ENCODE peak calls at places on chromosomes 2 and 18, in five cellular contexts. One of them, this sample, is unnamed.

GRCh38 chr18:46069524-46069923 is 2.5 kb downstream of the PSTPIP2 start:
- DNase-seq in mammary epithelial cell: peak; percentile 90
- DNase-seq in IMR-90: peak; percentile 33
- DNase-seq in PC-9: no peak
- DNase-seq in MM.1S: no peak
- DNase-seq in this sample: peak; percentile 10

GRCh38 chr2:113198790-113199612 is 25.2 kb downstream of the PSD4 start:
- DNase-seq in mammary epithelial cell: peak; percentile 89
- DNase-seq in IMR-90: peak; percentile 47
- DNase-seq in PC-9: peak; percentile 93
- DNase-seq in MM.1S: peak; percentile 56
- DNase-seq in this sample: no peak

GRCh38 chr18:37986665-37987064 is 421.1 kb upstream of the CELF4 start:
- DNase-seq in mammary epithelial cell: no peak
- DNase-seq in IMR-90: no peak
- DNase-seq in PC-9: no peak
- DNase-seq in MM.1S: no peak
- DNase-seq in this sample: no peak

GRCh38 chr2:148391324-148391723 is 253.2 kb upstream of the EPC2 start:
- DNase-seq in mammary epithelial cell: peak; percentile 5
- DNase-seq in IMR-90: peak; percentile 86
- DNase-seq in PC-9: no peak
- DNase-seq in MM.1S: no peak
- DNase-seq in this sample: no peak

GRCh38 chr18:23033079-23033478 is 100.0 kb downstream of the RBBP8 start:
- DNase-seq in mammary epithelial cell: no peak
- DNase-seq in IMR-90: no peak
- DNase-seq in PC-9: no peak
- DNase-seq in MM.1S: no peak
- DNase-seq in this sample: no peak

GRCh38 chr2:9160732-9161131 is 45.9 kb upstream of the ASAP2 start:
- DNase-seq in mammary epithelial cell: no peak
- DNase-seq in IMR-90: no peak
- DNase-seq in PC-9: no peak
- DNase-seq in MM.1S: no peak
- DNase-seq in this sample: no peak

GRCh38 chr18:79941473-79942119 is 9.9 kb downstream of the SLC66A2 start:
- DNase-seq in mammary epithelial cell: no peak
- DNase-seq in IMR-90: no peak
- DNase-seq in PC-9: no peak
- DNase-seq in MM.1S: no peak
- DNase-seq in this sample: no peak

GRCh38 chr18:62437520-62438329 is 85.1 kb upstream of the ZCCHC2 start:
- DNase-seq in mammary epithelial cell: peak; percentile 80
- DNase-seq in IMR-90: no peak
- DNase-seq in PC-9: no peak
- DNase-seq in MM.1S: no peak
- DNase-seq in this sample: no peak

GRCh38 chr2:63888490-63889402 is 47.0 kb downstream of the UGP2 start:
- DNase-seq in mammary epithelial cell: peak; percentile 41
- DNase-seq in IMR-90: peak; percentile 48
- DNase-seq in PC-9: peak; percentile 51
- DNase-seq in MM.1S: peak; percentile 59
- DNase-seq in this sample: peak; percentile 88

GRCh38 chr2:202154613-202155281 is 81.7 kb downstream of the KIAA2012 start:
- DNase-seq in mammary epithelial cell: no peak
- DNase-seq in IMR-90: peak; percentile 73
- DNase-seq in PC-9: no peak
- DNase-seq in MM.1S: no peak
- DNase-seq in this sample: no peak

GRCh38 chr2:69641887-69642708 is 1.4 kb downstream of the AAK1 start:
- DNase-seq in mammary epithelial cell: no peak
- DNase-seq in IMR-90: no peak
- DNase-seq in PC-9: no peak
- DNase-seq in MM.1S: no peak
- DNase-seq in this sample: no peak

DNA sequence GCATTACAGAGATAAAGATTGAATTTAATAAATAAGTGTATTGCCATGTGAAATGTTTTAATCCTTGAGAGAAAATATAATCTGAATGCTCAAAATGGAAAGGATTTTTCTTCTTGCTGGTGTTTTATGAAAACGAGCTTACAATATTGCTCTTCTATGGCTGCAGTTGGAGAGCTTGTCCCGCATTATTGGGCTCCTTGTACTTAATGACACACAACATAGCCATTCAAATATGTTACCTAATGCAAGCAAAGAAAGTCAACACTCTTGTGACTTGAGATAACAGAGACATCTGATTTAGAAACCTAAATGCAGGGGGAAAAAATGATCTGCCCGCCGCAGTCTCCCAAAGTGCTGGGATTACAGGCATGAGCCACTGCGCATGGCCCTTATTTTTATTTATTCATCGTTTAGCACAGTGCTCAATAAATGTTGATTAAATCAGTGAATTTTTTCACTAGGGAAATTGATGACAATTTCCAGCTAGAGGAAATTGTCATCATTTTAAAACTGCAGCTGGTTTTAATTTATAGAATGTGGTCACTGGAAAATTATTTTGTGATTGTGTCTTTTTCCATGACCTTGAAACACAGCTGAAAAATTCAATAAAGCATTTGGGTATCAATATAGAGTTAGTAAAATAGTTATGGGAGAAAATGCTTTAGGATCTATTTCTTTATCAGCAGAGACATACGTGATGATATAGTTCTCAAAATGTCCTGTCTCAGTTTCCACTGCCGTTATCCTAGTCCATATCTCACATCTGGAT is 2.4 kb upstream of the PRKD3 start:
- DNase-seq in mammary epithelial cell: no peak
- DNase-seq in IMR-90: no peak
- DNase-seq in PC-9: no peak
- DNase-seq in MM.1S: no peak
- DNase-seq in this sample: no peak
- H2AFZ ChIP-seq in mammary epithelial cell: peak overlapping the region; percentile 47
- H2AFZ ChIP-seq in IMR-90: no peak overlapping the region
- H2AFZ ChIP-seq in PC-9: no peak overlapping the region
- H2AFZ ChIP-seq in MM.1S: no peak overlapping the region
- H2AFZ ChIP-seq in this sample: no peak overlapping the region

GRCh38 chr2:21469158-21469557 is 345.4 kb downstream of the TDRD15 start:
- DNase-seq in mammary epithelial cell: no peak
- DNase-seq in IMR-90: no peak
- DNase-seq in PC-9: no peak
- DNase-seq in MM.1S: no peak
- DNase-seq in this sample: no peak
- H3K4me1 ChIP-seq in mammary epithelial cell: no peaks in the 10 kb centered on the region
- H3K4me1 ChIP-seq in IMR-90: peaks cover 14% of the 10 kb centered on the region
- H3K4me1 ChIP-seq in PC-9: no peaks in the 10 kb centered on the region
- H3K4me1 ChIP-seq in MM.1S: peaks cover 30% of the 10 kb centered on the region
- H3K4me1 ChIP-seq in this sample: no peaks in the 10 kb centered on the region

GRCh38 chr2:68594674-68595492 is 48.5 kb upstream of the PROKR1 start:
- DNase-seq in mammary epithelial cell: peak; percentile 25
- DNase-seq in IMR-90: peak; percentile 56
- DNase-seq in PC-9: peak; percentile 33
- DNase-seq in MM.1S: peak; percentile 63
- DNase-seq in this sample: peak; percentile 82
- H2AFZ ChIP-seq in mammary epithelial cell: peak overlapping the region; percentile 37
- H2AFZ ChIP-seq in IMR-90: no peak overlapping the region
- H2AFZ ChIP-seq in PC-9: peak overlapping the region; percentile 48
- H2AFZ ChIP-seq in MM.1S: peak overlapping the region; percentile 67
- H2AFZ ChIP-seq in this sample: peak overlapping the region; percentile 15

GRCh38 chr2:105570326-105570725 is 171.5 kb upstream of the FHL2 start:
- DNase-seq in mammary epithelial cell: no peak
- DNase-seq in IMR-90: no peak
- DNase-seq in PC-9: no peak
- DNase-seq in MM.1S: no peak
- DNase-seq in this sample: no peak

GRCh38 chr2:105571445-105571987 is 172.7 kb upstream of the FHL2 start:
- DNase-seq in mammary epithelial cell: no peak
- DNase-seq in IMR-90: no peak
- DNase-seq in PC-9: no peak
- DNase-seq in MM.1S: no peak
- DNase-seq in this sample: no peak

GRCh38 chr2:105570757-105571156 is 171.9 kb upstream of the FHL2 start:
- DNase-seq in mammary epithelial cell: no peak
- DNase-seq in IMR-90: no peak
- DNase-seq in PC-9: no peak
- DNase-seq in MM.1S: no peak
- DNase-seq in this sample: no peak

GRCh38 chr2:105569616-105570015 is 170.8 kb upstream of the FHL2 start:
- DNase-seq in mammary epithelial cell: no peak
- DNase-seq in IMR-90: no peak
- DNase-seq in PC-9: no peak
- DNase-seq in MM.1S: no peak
- DNase-seq in this sample: no peak

DNA sequence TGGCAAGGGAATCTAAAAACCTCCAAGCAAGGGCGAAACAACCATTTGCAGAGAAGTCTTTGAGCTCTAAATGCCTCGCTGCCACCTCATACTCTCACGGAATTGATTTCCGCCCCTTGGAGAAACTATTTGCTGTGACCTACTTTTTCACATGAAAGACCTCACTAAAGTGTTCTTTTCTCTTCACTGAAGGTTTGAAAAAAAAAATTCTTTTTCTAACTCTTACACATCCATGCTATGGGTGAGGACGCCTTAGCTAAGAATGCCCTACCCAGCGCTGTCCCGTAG is 169.4 kb upstream of the FHL2 start:
- DNase-seq in mammary epithelial cell: no peak
- DNase-seq in IMR-90: no peak
- DNase-seq in PC-9: no peak
- DNase-seq in MM.1S: no peak
- DNase-seq in this sample: no peak
- H3K4me1 ChIP-seq in mammary epithelial cell: no peaks in the 10 kb centered on the region
- H3K4me1 ChIP-seq in IMR-90: peaks cover 5% of the 10 kb centered on the region
- H3K4me1 ChIP-seq in PC-9: no peaks in the 10 kb centered on the region
- H3K4me1 ChIP-seq in MM.1S: peaks cover 4% of the 10 kb centered on the region
- H3K4me1 ChIP-seq in this sample: no peaks in the 10 kb centered on the region

DNA sequence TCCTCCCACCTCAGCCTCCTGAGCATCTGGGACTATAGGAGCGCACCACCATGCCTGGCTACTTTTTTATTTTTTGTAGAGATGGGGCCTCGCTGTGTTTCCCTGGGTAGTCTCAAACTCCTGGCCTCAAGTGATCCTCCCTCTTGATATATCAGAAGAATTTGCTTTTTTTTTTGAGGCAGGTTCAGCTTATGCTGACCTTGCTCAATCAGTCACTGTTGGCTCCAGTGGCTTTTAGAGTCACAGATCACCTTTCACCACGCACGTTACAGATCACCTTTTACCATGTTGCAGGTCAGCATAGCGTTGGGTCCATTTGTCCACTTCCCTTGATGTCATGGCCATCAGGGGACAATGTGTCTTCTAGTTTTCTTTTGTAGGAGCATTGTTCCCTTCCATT is 36.1 kb downstream of the DCAF17 start:
- DNase-seq in mammary epithelial cell: no peak
- DNase-seq in IMR-90: no peak
- DNase-seq in PC-9: no peak
- DNase-seq in MM.1S: no peak
- DNase-seq in this sample: no peak
- H2AFZ ChIP-seq in mammary epithelial cell: no peak overlapping the region
- H2AFZ ChIP-seq in IMR-90: no peak overlapping the region
- H2AFZ ChIP-seq in PC-9: no peak overlapping the region
- H2AFZ ChIP-seq in MM.1S: no peak overlapping the region
- H2AFZ ChIP-seq in this sample: no peak overlapping the region

GRCh38 chr2:85908506-85908905 is 19.7 kb upstream of the ST3GAL5 start:
- DNase-seq in mammary epithelial cell: no peak
- DNase-seq in IMR-90: no peak
- DNase-seq in PC-9: no peak
- DNase-seq in MM.1S: no peak
- DNase-seq in this sample: no peak
- H3K4me1 ChIP-seq in mammary epithelial cell: peaks cover 33% of the 10 kb centered on the region
- H3K4me1 ChIP-seq in IMR-90: peaks cover 18% of the 10 kb centered on the region
- H3K4me1 ChIP-seq in PC-9: peaks cover 10% of the 10 kb centered on the region
- H3K4me1 ChIP-seq in MM.1S: peaks cover 6% of the 10 kb centered on the region
- H3K4me1 ChIP-seq in this sample: no peaks in the 10 kb centered on the region

GRCh38 chr2:80591233-80591632 is 286.7 kb upstream of the LRRTM1 start:
- DNase-seq in mammary epithelial cell: no peak
- DNase-seq in IMR-90: no peak
- DNase-seq in PC-9: no peak
- DNase-seq in MM.1S: no peak
- DNase-seq in this sample: no peak
- H2AFZ ChIP-seq in mammary epithelial cell: no peak overlapping the region
- H2AFZ ChIP-seq in IMR-90: no peak overlapping the region
- H2AFZ ChIP-seq in PC-9: no peak overlapping the region
- H2AFZ ChIP-seq in MM.1S: no peak overlapping the region
- H2AFZ ChIP-seq in this sample: no peak overlapping the region